ENCODE peak calls at places on chromosomes 2 and 18, in seven cellular contexts. One of them, this sample, is unnamed.

GRCh38 chr2:209663149-209663548 is 108.5 kb upstream of the UNC80 start:
- DNase-seq in tibial nerve: no peak
- DNase-seq in lung: no peak
- DNase-seq in GM23338: no peak
- DNase-seq in transverse colon: no peak
- DNase-seq in heart left ventricle: no peak
- DNase-seq in esophagus muscularis mucosa: no peak
- DNase-seq in this sample: no peak

GRCh38 chr2:69141081-69141480 is 128.1 kb downstream of the ANTXR1 start:
- DNase-seq in lung: no peak
- DNase-seq in transverse colon: no peak
- DNase-seq in esophagus muscularis mucosa: no peak
- DNase-seq in tibial nerve: peak; percentile 42
- DNase-seq in heart left ventricle: peak; percentile 66
- DNase-seq in GM23338: no peak
- DNase-seq in this sample: no peak

GRCh38 chr2:230416061-230416721 is at the start of gene SP100:
- DNase-seq in transverse colon: peak; percentile 85
- DNase-seq in tibial nerve: peak; percentile 75
- DNase-seq in GM23338: peak; percentile 33
- DNase-seq in heart left ventricle: peak; percentile 83
- DNase-seq in lung: peak; percentile 81
- DNase-seq in esophagus muscularis mucosa: peak; percentile 95
- DNase-seq in this sample: peak; percentile 65

GRCh38 chr2:20196881-20197204 is 28.1 kb downstream of the SDC1 start:
- DNase-seq in GM23338: no peak
- DNase-seq in transverse colon: no peak
- DNase-seq in lung: no peak
- DNase-seq in esophagus muscularis mucosa: no peak
- DNase-seq in tibial nerve: no peak
- DNase-seq in heart left ventricle: no peak
- DNase-seq in this sample: no peak

GRCh38 chr2:67782443-67782842 is 280.4 kb downstream of the C1D start:
- DNase-seq in transverse colon: no peak
- DNase-seq in heart left ventricle: no peak
- DNase-seq in esophagus muscularis mucosa: no peak
- DNase-seq in tibial nerve: no peak
- DNase-seq in lung: no peak
- DNase-seq in GM23338: no peak
- DNase-seq in this sample: no peak

GRCh38 chr2:226489765-226490164 is 309.9 kb downstream of the IRS1 start:
- DNase-seq in lung: no peak
- DNase-seq in GM23338: no peak
- DNase-seq in tibial nerve: no peak
- DNase-seq in transverse colon: no peak
- DNase-seq in esophagus muscularis mucosa: no peak
- DNase-seq in heart left ventricle: no peak
- DNase-seq in this sample: no peak

GRCh38 chr18:74963820-74964446 is 245.0 kb downstream of the PTGR3 start:
- DNase-seq in heart left ventricle: peak; percentile 55
- DNase-seq in transverse colon: peak; percentile 24
- DNase-seq in tibial nerve: peak; percentile 25
- DNase-seq in esophagus muscularis mucosa: no peak
- DNase-seq in GM23338: peak; percentile 76
- DNase-seq in lung: peak; percentile 58
- DNase-seq in this sample: no peak

GRCh38 chr2:97735161-97735561 is 21.8 kb downstream of the ZAP70 start:
- DNase-seq in tibial nerve: no peak
- DNase-seq in esophagus muscularis mucosa: no peak
- DNase-seq in heart left ventricle: no peak
- DNase-seq in GM23338: no peak
- DNase-seq in transverse colon: no peak
- DNase-seq in lung: no peak
- DNase-seq in this sample: no peak

GRCh38 chr2:14899621-14900414 is 267.3 kb downstream of the LRATD1 start:
- DNase-seq in transverse colon: no peak
- DNase-seq in GM23338: no peak
- DNase-seq in heart left ventricle: no peak
- DNase-seq in lung: no peak
- DNase-seq in esophagus muscularis mucosa: no peak
- DNase-seq in tibial nerve: no peak
- DNase-seq in this sample: no peak

GRCh38 chr2:205427112-205427511 is 255.2 kb upstream of the NRP2 start:
- DNase-seq in lung: no peak
- DNase-seq in transverse colon: no peak
- DNase-seq in tibial nerve: no peak
- DNase-seq in GM23338: no peak
- DNase-seq in heart left ventricle: no peak
- DNase-seq in esophagus muscularis mucosa: no peak
- DNase-seq in this sample: no peak

GRCh38 chr2:162114291-162114690 is 37.8 kb downstream of the GCG start:
- DNase-seq in transverse colon: no peak
- DNase-seq in tibial nerve: no peak
- DNase-seq in esophagus muscularis mucosa: no peak
- DNase-seq in lung: no peak
- DNase-seq in heart left ventricle: no peak
- DNase-seq in GM23338: no peak
- DNase-seq in this sample: no peak

GRCh38 chr2:63698825-63699548 is 110.2 kb downstream of the MDH1 start:
- DNase-seq in GM23338: peak; percentile 84
- DNase-seq in transverse colon: peak; percentile 46
- DNase-seq in esophagus muscularis mucosa: no peak
- DNase-seq in tibial nerve: peak; percentile 66
- DNase-seq in heart left ventricle: peak; percentile 50
- DNase-seq in lung: peak; percentile 49
- DNase-seq in this sample: no peak

GRCh38 chr2:209629622-209630021 is 142.0 kb upstream of the UNC80 start:
- DNase-seq in tibial nerve: no peak
- DNase-seq in heart left ventricle: no peak
- DNase-seq in GM23338: peak; percentile 41
- DNase-seq in transverse colon: no peak
- DNase-seq in lung: no peak
- DNase-seq in esophagus muscularis mucosa: no peak
- DNase-seq in this sample: no peak

GRCh38 chr2:104750061-104750460 is 103.9 kb upstream of the POU3F3 start:
- DNase-seq in esophagus muscularis mucosa: peak; percentile 86
- DNase-seq in GM23338: no peak
- DNase-seq in tibial nerve: no peak
- DNase-seq in transverse colon: no peak
- DNase-seq in heart left ventricle: no peak
- DNase-seq in lung: no peak
- DNase-seq in this sample: no peak

GRCh38 chr2:10285191-10285577 is 17.5 kb upstream of the HPCAL1 start:
- DNase-seq in tibial nerve: no peak
- DNase-seq in transverse colon: no peak
- DNase-seq in heart left ventricle: no peak
- DNase-seq in GM23338: no peak
- DNase-seq in lung: no peak
- DNase-seq in esophagus muscularis mucosa: no peak
- DNase-seq in this sample: no peak

GRCh38 chr2:118185210-118186109 is 97.2 kb downstream of the INSIG2 start:
- DNase-seq in transverse colon: peak; percentile 58
- DNase-seq in tibial nerve: peak; percentile 28
- DNase-seq in esophagus muscularis mucosa: no peak
- DNase-seq in lung: peak; percentile 58
- DNase-seq in GM23338: peak; percentile 69
- DNase-seq in heart left ventricle: peak; percentile 61
- DNase-seq in this sample: peak; percentile 8

GRCh38 chr2:48844418-48845155 is 89.1 kb upstream of the LHCGR start:
- DNase-seq in transverse colon: no peak
- DNase-seq in lung: no peak
- DNase-seq in GM23338: no peak
- DNase-seq in esophagus muscularis mucosa: peak; percentile 50
- DNase-seq in tibial nerve: no peak
- DNase-seq in heart left ventricle: no peak
- DNase-seq in this sample: no peak

GRCh38 chr2:19749507-19749836 is 152.3 kb downstream of the TTC32 start:
- DNase-seq in transverse colon: no peak
- DNase-seq in lung: no peak
- DNase-seq in GM23338: no peak
- DNase-seq in esophagus muscularis mucosa: no peak
- DNase-seq in tibial nerve: no peak
- DNase-seq in heart left ventricle: no peak
- DNase-seq in this sample: no peak

GRCh38 chr18:60391571-60392226 is 19.1 kb upstream of the MC4R start:
- DNase-seq in lung: no peak
- DNase-seq in tibial nerve: no peak
- DNase-seq in heart left ventricle: no peak
- DNase-seq in GM23338: no peak
- DNase-seq in transverse colon: no peak
- DNase-seq in esophagus muscularis mucosa: no peak
- DNase-seq in this sample: no peak

GRCh38 chr2:127313359-127313758 is 19.4 kb upstream of the ERCC3 start:
- DNase-seq in lung: no peak
- DNase-seq in heart left ventricle: no peak
- DNase-seq in esophagus muscularis mucosa: no peak
- DNase-seq in tibial nerve: no peak
- DNase-seq in transverse colon: peak; percentile 44
- DNase-seq in GM23338: no peak
- DNase-seq in this sample: no peak

GRCh38 chr2:162029287-162029901 is 44.6 kb downstream of the DPP4 start:
- DNase-seq in heart left ventricle: peak; percentile 38
- DNase-seq in GM23338: no peak
- DNase-seq in lung: no peak
- DNase-seq in tibial nerve: no peak
- DNase-seq in esophagus muscularis mucosa: no peak
- DNase-seq in transverse colon: no peak
- DNase-seq in this sample: no peak

GRCh38 chr2:240584486-240585031 is 2.0 kb upstream of the CAPN10 start:
- DNase-seq in tibial nerve: no peak
- DNase-seq in transverse colon: peak; percentile 60
- DNase-seq in heart left ventricle: no peak
- DNase-seq in GM23338: peak; percentile 65
- DNase-seq in lung: no peak
- DNase-seq in esophagus muscularis mucosa: no peak
- DNase-seq in this sample: no peak

GRCh38 chr2:101587251-101587650 is 110.3 kb upstream of the MAP4K4 start:
- DNase-seq in lung: no peak
- DNase-seq in heart left ventricle: no peak
- DNase-seq in esophagus muscularis mucosa: no peak
- DNase-seq in tibial nerve: no peak
- DNase-seq in transverse colon: no peak
- DNase-seq in GM23338: no peak
- DNase-seq in this sample: no peak
- H3K4me3 ChIP-seq in lung: no peak overlapping the region
- H3K4me3 ChIP-seq in heart left ventricle: no peak overlapping the region
- H3K4me3 ChIP-seq in esophagus muscularis mucosa: no peak overlapping the region
- H3K4me3 ChIP-seq in tibial nerve: no peak overlapping the region
- H3K4me3 ChIP-seq in transverse colon: no peak overlapping the region
- H3K4me3 ChIP-seq in GM23338: no peak overlapping the region
- H3K4me3 ChIP-seq in this sample: no peak overlapping the region

GRCh38 chr18:23250893-23251656 is 115.8 kb downstream of the CABLES1 start:
- DNase-seq in esophagus muscularis mucosa: no peak
- DNase-seq in lung: peak; percentile 69
- DNase-seq in GM23338: no peak
- DNase-seq in heart left ventricle: no peak
- DNase-seq in tibial nerve: peak; percentile 44
- DNase-seq in transverse colon: no peak
- DNase-seq in this sample: no peak
- H3K27ac ChIP-seq in esophagus muscularis mucosa: no peak overlapping the region
- H3K27ac ChIP-seq in lung: no peak overlapping the region
- H3K27ac ChIP-seq in GM23338: peak overlapping the region; percentile 14
- H3K27ac ChIP-seq in heart left ventricle: no peak overlapping the region
- H3K27ac ChIP-seq in tibial nerve: peak overlapping the region; percentile 20
- H3K27ac ChIP-seq in transverse colon: no peak overlapping the region
- H3K27ac ChIP-seq in this sample: no peak overlapping the region

GRCh38 chr2:54677476-54678265 is 45.8 kb upstream of the EML6 start:
- DNase-seq in transverse colon: no peak
- DNase-seq in esophagus muscularis mucosa: peak; percentile 64
- DNase-seq in GM23338: no peak
- DNase-seq in lung: no peak
- DNase-seq in heart left ventricle: no peak
- DNase-seq in tibial nerve: no peak
- DNase-seq in this sample: no peak

GRCh38 chr2:54675738-54676137 is 47.7 kb upstream of the EML6 start:
- DNase-seq in GM23338: no peak
- DNase-seq in esophagus muscularis mucosa: peak; percentile 91
- DNase-seq in heart left ventricle: peak; percentile 69
- DNase-seq in lung: no peak
- DNase-seq in tibial nerve: no peak
- DNase-seq in transverse colon: no peak
- DNase-seq in this sample: no peak

GRCh38 chr2:54675281-54675680 is 48.2 kb upstream of the EML6 start:
- DNase-seq in tibial nerve: no peak
- DNase-seq in heart left ventricle: no peak
- DNase-seq in transverse colon: no peak
- DNase-seq in GM23338: no peak
- DNase-seq in esophagus muscularis mucosa: peak; percentile 78
- DNase-seq in lung: no peak
- DNase-seq in this sample: no peak

GRCh38 chr2:54678719-54679118 is 44.7 kb upstream of the EML6 start:
- DNase-seq in tibial nerve: no peak
- DNase-seq in heart left ventricle: no peak
- DNase-seq in GM23338: no peak
- DNase-seq in lung: no peak
- DNase-seq in esophagus muscularis mucosa: no peak
- DNase-seq in transverse colon: no peak
- DNase-seq in this sample: no peak

GRCh38 chr2:54676656-54677055 is 46.8 kb upstream of the EML6 start:
- DNase-seq in lung: no peak
- DNase-seq in esophagus muscularis mucosa: peak; percentile 70
- DNase-seq in tibial nerve: no peak
- DNase-seq in transverse colon: no peak
- DNase-seq in heart left ventricle: no peak
- DNase-seq in GM23338: no peak
- DNase-seq in this sample: no peak
- H3K27me3 ChIP-seq in lung: no peaks in the 10 kb centered on the region
- H3K27me3 ChIP-seq in esophagus muscularis mucosa: no peaks in the 10 kb centered on the region
- H3K27me3 ChIP-seq in tibial nerve: no peaks in the 10 kb centered on the region
- H3K27me3 ChIP-seq in transverse colon: no peaks in the 10 kb centered on the region
- H3K27me3 ChIP-seq in heart left ventricle: no peaks in the 10 kb centered on the region
- H3K27me3 ChIP-seq in GM23338: no peaks in the 10 kb centered on the region
- H3K27me3 ChIP-seq in this sample: no peaks in the 10 kb centered on the region

DNA sequence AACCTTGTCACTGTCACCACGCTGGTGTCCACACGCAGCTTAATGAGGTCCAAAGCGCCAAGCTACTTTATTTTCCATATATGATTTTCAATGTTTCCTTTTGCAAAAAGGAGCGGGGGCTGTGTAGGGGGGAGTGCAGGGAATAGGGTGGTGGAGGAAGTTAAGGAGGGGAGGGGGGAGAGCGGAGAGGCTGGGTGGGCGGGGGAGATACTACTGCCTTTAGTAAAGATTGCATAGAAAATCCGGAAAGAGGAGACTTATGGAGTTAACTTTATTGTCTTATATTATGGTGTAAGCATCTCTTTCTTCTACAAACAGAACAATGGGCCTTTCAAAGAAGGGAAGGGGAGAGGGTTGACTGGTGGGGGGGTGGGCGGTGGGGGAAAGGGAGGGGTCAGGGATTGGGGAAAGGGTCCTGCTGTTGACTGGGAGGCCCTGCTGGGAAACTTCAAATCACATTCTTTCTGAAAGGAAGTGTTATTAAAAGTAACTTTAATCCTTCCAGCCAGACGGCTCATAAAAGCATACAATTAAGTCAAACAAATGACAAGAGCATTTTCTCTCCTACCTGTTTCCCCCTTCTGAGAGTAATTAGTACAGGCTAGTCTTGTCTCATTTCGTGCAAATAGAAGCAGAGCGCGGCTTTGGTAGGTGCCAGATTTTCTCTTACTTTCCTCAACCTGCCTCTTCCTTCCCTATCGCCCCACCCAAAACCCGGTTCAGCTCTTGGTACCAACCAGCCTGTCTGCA is 2112.8 kb upstream of the PIK3C3 start:
- DNase-seq in lung: no peak
- DNase-seq in GM23338: peak; percentile 23
- DNase-seq in heart left ventricle: no peak
- DNase-seq in esophagus muscularis mucosa: no peak
- DNase-seq in transverse colon: no peak
- DNase-seq in tibial nerve: no peak
- DNase-seq in this sample: no peak
- H3K4me3 ChIP-seq in lung: no peak overlapping the region
- H3K4me3 ChIP-seq in GM23338: peak overlapping the region; percentile 82
- H3K4me3 ChIP-seq in heart left ventricle: no peak overlapping the region
- H3K4me3 ChIP-seq in esophagus muscularis mucosa: peak overlapping the region; percentile 48
- H3K4me3 ChIP-seq in transverse colon: peak overlapping the region; percentile 21
- H3K4me3 ChIP-seq in tibial nerve: no peak overlapping the region
- H3K4me3 ChIP-seq in this sample: no peak overlapping the region